ENCODE peak calls at places on chromosome X, in four cellular contexts. Y, D, C and E are unnamed samples.

GRCh38 chrX:8504451-8504850 is 39.8 kb downstream of the VCX3B start:
- DNase-seq in Y (no peak), D (no peak), C (no peak), E (no peak)

GRCh38 chrX:111098874-111099273 is 2.9 kb downstream of the PAK3 start:
- DNase-seq in Y (peak; percentile 86), D (peak; percentile 36), C (peak; percentile 41), E (peak; percentile 34)

GRCh38 chrX:22686138-22686541 is 313.6 kb upstream of the DDX53 start:
- DNase-seq in C (no peak), Y (no peak), D (no peak), E (no peak)

GRCh38 chrX:109577055-109577454 is 40.4 kb downstream of the NXT2 start:
- DNase-seq in D (no peak), C (no peak), Y (no peak), E (no peak)

GRCh38 chrX:23902419-23902818 is 5.3 kb downstream of the APOO start:
- DNase-seq in D (peak; percentile 68), Y (no peak), C (no peak), E (no peak)

GRCh38 chrX:144566592-144566991 is 680.7 kb upstream of the SPANXN1 start:
- DNase-seq in C (no peak), D (no peak), Y (no peak), E (no peak)

GRCh38 chrX:18855919-18856644 is 127.8 kb downstream of the PHKA2 start:
- DNase-seq in D (peak; percentile 15), C (no peak), Y (no peak), E (peak; percentile 5)

GRCh38 chrX:149392896-149393295 is 112.2 kb downstream of the IDS start:
- DNase-seq in Y (no peak), D (no peak), C (no peak), E (no peak)

GRCh38 chrX:16870861-16871584 is 861 bp upstream of the RBBP7 start:
- DNase-seq in D (no peak), Y (peak; percentile 83), C (no peak), E (no peak)

GRCh38 chrX:112043997-112044396 is 38.6 kb downstream of the TRPC5 start:
- DNase-seq in Y (no peak), C (no peak), D (peak; percentile 0), E (no peak)

GRCh38 chrX:129961180-129962083 is 21.0 kb upstream of the BCORL1 start:
- DNase-seq in C (peak; percentile 50), D (peak; percentile 85), Y (peak; percentile 83), E (peak; percentile 62)

GRCh38 chrX:100720301-100720700 is 11.6 kb downstream of the SYTL4 start:
- DNase-seq in D (no peak), C (no peak), Y (no peak), E (no peak)

GRCh38 chrX:20952180-20952579 is 422.0 kb upstream of the CNKSR2 start:
- DNase-seq in C (no peak), Y (no peak), D (no peak), E (no peak)

GRCh38 chrX:37509349-37509748 is 62.1 kb upstream of the LANCL3 start:
- DNase-seq in D (no peak), Y (no peak), C (no peak), E (no peak)

GRCh38 chrX:33607042-33607595 is 395.8 kb upstream of the DMD start:
- DNase-seq in C (no peak), Y (peak; percentile 55), D (no peak), E (no peak)

GRCh38 chrX:106246511-106246910 is 78.4 kb downstream of the PWWP3B start:
- DNase-seq in C (no peak), D (no peak), Y (no peak), E (no peak)

GRCh38 chrX:123629502-123629901 is 103.3 kb downstream of the THOC2 start:
- DNase-seq in Y (no peak), C (no peak), D (no peak), E (no peak)
- H3K36me3 ChIP-seq in Y (no peaks in the 10 kb centered on the region), C (peaks cover 21% of the 10 kb centered on the region), D (peaks cover under 1% of the 10 kb centered on the region), E (peaks cover 12% of the 10 kb centered on the region)

GRCh38 chrX:53621418-53621986 is 65.0 kb downstream of the HUWE1 start:
- DNase-seq in Y (no peak), D (no peak), C (no peak), E (no peak)
- H3K36me3 ChIP-seq in Y (peaks cover 2% of the 10 kb centered on the region), D (peaks cover 4% of the 10 kb centered on the region), C (peaks cover 49% of the 10 kb centered on the region), E (peaks cover 36% of the 10 kb centered on the region)

GRCh38 chrX:150941580-150941979 is 41.6 kb upstream of the HMGB3 start:
- DNase-seq in C (no peak), D (no peak), Y (no peak), E (no peak)

GRCh38 chrX:150940844-150941495 is 42.2 kb upstream of the HMGB3 start:
- DNase-seq in D (peak; percentile 42), Y (peak; percentile 39), C (no peak), E (no peak)

GRCh38 chrX:150942958-150943594 is 40.1 kb upstream of the HMGB3 start:
- DNase-seq in C (no peak), Y (peak; percentile 45), D (no peak), E (no peak)

GRCh38 chrX:150944233-150944632 is 38.9 kb upstream of the HMGB3 start:
- DNase-seq in C (no peak), D (no peak), Y (peak; percentile 32), E (no peak)
- H3K36me3 ChIP-seq in C (no peaks in the 10 kb centered on the region), D (no peaks in the 10 kb centered on the region), Y (no peaks in the 10 kb centered on the region), E (no peaks in the 10 kb centered on the region)

GRCh38 chrX:1435241-1435900 is 17.3 kb downstream of the ASMTL start:
- DNase-seq in D (no peak), Y (peak; percentile 60), C (no peak), E (no peak)
- H3K36me3 ChIP-seq in D (peaks cover 3% of the 10 kb centered on the region), Y (peaks cover 8% of the 10 kb centered on the region), C (peaks cover 7% of the 10 kb centered on the region), E (peaks cover 4% of the 10 kb centered on the region)

GRCh38 chrX:1398431-1399340 is 6.8 kb upstream of the SLC25A6 start:
- DNase-seq in Y (peak; percentile 77), C (no peak), D (no peak), E (peak; percentile 39)

GRCh38 chrX:1403228-1403627 is 11.3 kb upstream of the SLC25A6 start:
- DNase-seq in Y (peak; percentile 41), D (no peak), C (no peak), E (no peak)

GRCh38 chrX:1401611-1402430 is 9.9 kb upstream of the SLC25A6 start:
- DNase-seq in C (no peak), D (no peak), Y (peak; percentile 59), E (no peak)

GRCh38 chrX:1400049-1400448 is 8.1 kb upstream of the SLC25A6 start:
- DNase-seq in Y (peak; percentile 19), C (no peak), D (no peak), E (no peak)

DNA sequence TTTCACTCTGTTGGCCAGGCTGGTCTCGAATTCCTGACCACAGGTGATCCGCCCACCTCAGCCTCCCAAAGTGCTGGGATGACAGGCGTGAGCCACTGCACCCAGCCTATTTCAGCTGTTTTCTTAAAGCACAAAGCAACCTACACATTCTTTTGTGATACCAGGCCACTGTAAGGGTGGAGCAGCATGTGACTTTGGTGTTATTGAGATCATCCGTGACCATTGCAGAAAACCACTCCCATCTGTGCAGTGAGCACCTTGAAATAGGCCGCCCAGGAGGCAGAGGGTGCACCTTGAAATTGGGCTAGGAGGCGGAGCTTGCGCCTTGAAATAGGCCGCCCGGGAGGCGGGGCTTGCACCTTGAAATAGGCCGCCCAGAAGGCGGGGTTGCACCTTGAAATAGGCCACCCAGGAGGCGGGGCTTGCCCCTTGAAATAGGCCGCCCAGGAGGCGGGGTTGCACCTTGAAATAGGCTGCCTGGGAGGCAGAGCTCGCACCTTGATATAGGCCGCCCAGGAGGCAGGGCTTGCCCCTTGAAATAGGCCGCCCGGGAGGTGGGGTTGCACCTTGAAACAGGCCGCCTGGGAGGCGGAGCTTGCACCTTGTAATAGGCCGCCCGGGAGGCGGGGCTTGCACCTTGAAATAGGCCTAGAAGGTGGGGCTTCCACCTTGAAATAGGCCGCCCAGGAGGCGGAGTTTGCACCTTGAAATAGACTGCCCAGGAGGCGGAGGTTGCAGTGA is 9.0 kb upstream of the SLC25A6 start:
- DNase-seq in D (peak; percentile 52), Y (peak; percentile 52), C (no peak), E (no peak)
- H3K36me3 ChIP-seq in D (peaks cover 16% of the 10 kb centered on the region), Y (peaks cover 5% of the 10 kb centered on the region), C (peaks cover 31% of the 10 kb centered on the region), E (peaks cover 29% of the 10 kb centered on the region)

GRCh38 chrX:1946974-1947373 is 332.1 kb downstream of the ASMT start:
- DNase-seq in Y (no peak), D (no peak), C (no peak), E (no peak)
- H3K36me3 ChIP-seq in Y (no peaks in the 10 kb centered on the region), D (no peaks in the 10 kb centered on the region), C (no peaks in the 10 kb centered on the region), E (no peaks in the 10 kb centered on the region)

GRCh38 chrX:41334866-41335589 is 1.1 kb downstream of the DDX3X start:
- DNase-seq in D (peak; percentile 41), Y (no peak), C (peak; percentile 37), E (peak; percentile 81)

GRCh38 chrX:41336447-41336846 is 2.5 kb downstream of the DDX3X start:
- DNase-seq in D (no peak), Y (no peak), C (no peak), E (no peak)

GRCh38 chrX:41337140-41337539 is 3.2 kb downstream of the DDX3X start:
- DNase-seq in D (no peak), Y (no peak), C (no peak), E (no peak)

GRCh38 chrX:41333994-41334865 is at the start of gene DDX3X:
- DNase-seq in Y (peak; percentile 98), D (peak; percentile 78), C (peak; percentile 71), E (peak; percentile 75)

GRCh38 chrX:41335590-41336331 is 1.8 kb downstream of the DDX3X start:
- DNase-seq in D (no peak), C (no peak), Y (no peak), E (no peak)
- H3K36me3 ChIP-seq in D (peaks cover 3% of the 10 kb centered on the region), C (peaks cover 11% of the 10 kb centered on the region), Y (no peaks in the 10 kb centered on the region), E (peaks cover 9% of the 10 kb centered on the region)